ENCODE peak calls at places on chromosomes 5 and 9, in nine cellular contexts. One of them, this sample, is unnamed.

GRCh38 chr5:99061711-99062110 is 132.9 kb upstream of the CHD1 start:
- DNase-seq in cardiac fibroblast: peak
- DNase-seq in mucosa of descending colon: no peak
- DNase-seq in hepatocyte: no peak
- DNase-seq in mesothelial cell of epicardium: no peak
- DNase-seq in astrocyte of the cerebellum: peak
- DNase-seq in CD8-positive, alpha-beta T cell: no peak
- DNase-seq in stomach: no peak
- DNase-seq in esophagus squamous epithelium: no peak
- DNase-seq in this sample: no peak

GRCh38 chr9:72586388-72587160 is 65.2 kb downstream of the TMC1 start:
- DNase-seq in mucosa of descending colon: no peak
- DNase-seq in mesothelial cell of epicardium: no peak
- DNase-seq in cardiac fibroblast: peak
- DNase-seq in CD8-positive, alpha-beta T cell: peak
- DNase-seq in stomach: no peak
- DNase-seq in astrocyte of the cerebellum: peak
- DNase-seq in hepatocyte: peak
- DNase-seq in esophagus squamous epithelium: no peak
- DNase-seq in this sample: no peak

GRCh38 chr5:23026252-23027170 is 173.4 kb upstream of the CDH12 start:
- DNase-seq in CD8-positive, alpha-beta T cell: no peak
- DNase-seq in mucosa of descending colon: no peak
- DNase-seq in cardiac fibroblast: no peak
- DNase-seq in hepatocyte: no peak
- DNase-seq in esophagus squamous epithelium: no peak
- DNase-seq in stomach: no peak
- DNase-seq in mesothelial cell of epicardium: no peak
- DNase-seq in astrocyte of the cerebellum: no peak
- DNase-seq in this sample: no peak

GRCh38 chr5:2335727-2336515 is 415.6 kb downstream of the IRX2 start:
- DNase-seq in esophagus squamous epithelium: no peak
- DNase-seq in stomach: no peak
- DNase-seq in mucosa of descending colon: no peak
- DNase-seq in cardiac fibroblast: no peak
- DNase-seq in astrocyte of the cerebellum: no peak
- DNase-seq in mesothelial cell of epicardium: no peak
- DNase-seq in hepatocyte: no peak
- DNase-seq in CD8-positive, alpha-beta T cell: no peak
- DNase-seq in this sample: no peak

GRCh38 chr5:72612810-72613209 is 105.6 kb upstream of the ZNF366 start:
- DNase-seq in esophagus squamous epithelium: no peak
- DNase-seq in astrocyte of the cerebellum: no peak
- DNase-seq in stomach: no peak
- DNase-seq in CD8-positive, alpha-beta T cell: no peak
- DNase-seq in cardiac fibroblast: peak
- DNase-seq in mesothelial cell of epicardium: no peak
- DNase-seq in hepatocyte: no peak
- DNase-seq in mucosa of descending colon: no peak
- DNase-seq in this sample: no peak

GRCh38 chr9:132487351-132487791 is 77.4 kb downstream of the CFAP77 start:
- DNase-seq in mucosa of descending colon: no peak
- DNase-seq in CD8-positive, alpha-beta T cell: no peak
- DNase-seq in cardiac fibroblast: no peak
- DNase-seq in esophagus squamous epithelium: no peak
- DNase-seq in mesothelial cell of epicardium: no peak
- DNase-seq in hepatocyte: no peak
- DNase-seq in stomach: no peak
- DNase-seq in astrocyte of the cerebellum: no peak
- DNase-seq in this sample: no peak

GRCh38 chr5:79001471-79001870 is 16.4 kb upstream of the ARSB start:
- DNase-seq in mucosa of descending colon: no peak
- DNase-seq in mesothelial cell of epicardium: no peak
- DNase-seq in stomach: no peak
- DNase-seq in esophagus squamous epithelium: no peak
- DNase-seq in astrocyte of the cerebellum: no peak
- DNase-seq in cardiac fibroblast: peak
- DNase-seq in CD8-positive, alpha-beta T cell: no peak
- DNase-seq in hepatocyte: no peak
- DNase-seq in this sample: no peak

GRCh38 chr9:106450549-106450948 is 412.4 kb upstream of the ZNF462 start:
- DNase-seq in esophagus squamous epithelium: no peak
- DNase-seq in mucosa of descending colon: no peak
- DNase-seq in hepatocyte: no peak
- DNase-seq in astrocyte of the cerebellum: no peak
- DNase-seq in cardiac fibroblast: no peak
- DNase-seq in CD8-positive, alpha-beta T cell: no peak
- DNase-seq in stomach: no peak
- DNase-seq in mesothelial cell of epicardium: no peak
- DNase-seq in this sample: no peak

GRCh38 chr5:159669559-159669958 is 246.7 kb upstream of the ADRA1B start:
- DNase-seq in CD8-positive, alpha-beta T cell: no peak
- DNase-seq in hepatocyte: no peak
- DNase-seq in stomach: no peak
- DNase-seq in astrocyte of the cerebellum: no peak
- DNase-seq in mucosa of descending colon: no peak
- DNase-seq in cardiac fibroblast: peak
- DNase-seq in mesothelial cell of epicardium: no peak
- DNase-seq in esophagus squamous epithelium: no peak
- DNase-seq in this sample: no peak

GRCh38 chr9:91164724-91165520 is 196.8 kb downstream of the AUH start:
- DNase-seq in esophagus squamous epithelium: peak
- DNase-seq in astrocyte of the cerebellum: peak
- DNase-seq in stomach: peak
- DNase-seq in cardiac fibroblast: peak
- DNase-seq in hepatocyte: peak
- DNase-seq in mesothelial cell of epicardium: no peak
- DNase-seq in CD8-positive, alpha-beta T cell: peak
- DNase-seq in mucosa of descending colon: peak
- DNase-seq in this sample: peak

GRCh38 chr5:122463221-122463620 is 151.2 kb downstream of the SNCAIP start:
- DNase-seq in mesothelial cell of epicardium: no peak
- DNase-seq in esophagus squamous epithelium: no peak
- DNase-seq in CD8-positive, alpha-beta T cell: no peak
- DNase-seq in cardiac fibroblast: no peak
- DNase-seq in mucosa of descending colon: no peak
- DNase-seq in hepatocyte: no peak
- DNase-seq in astrocyte of the cerebellum: peak
- DNase-seq in stomach: no peak
- DNase-seq in this sample: no peak

GRCh38 chr9:2863831-2864230 is 19.9 kb upstream of the PUM3 start:
- DNase-seq in mucosa of descending colon: no peak
- DNase-seq in cardiac fibroblast: no peak
- DNase-seq in CD8-positive, alpha-beta T cell: no peak
- DNase-seq in esophagus squamous epithelium: no peak
- DNase-seq in astrocyte of the cerebellum: no peak
- DNase-seq in stomach: no peak
- DNase-seq in hepatocyte: no peak
- DNase-seq in mesothelial cell of epicardium: no peak
- DNase-seq in this sample: no peak

GRCh38 chr9:34463098-34463900 is 4.7 kb downstream of the DNAI1 start:
- DNase-seq in cardiac fibroblast: peak
- DNase-seq in astrocyte of the cerebellum: no peak
- DNase-seq in mucosa of descending colon: no peak
- DNase-seq in stomach: no peak
- DNase-seq in hepatocyte: no peak
- DNase-seq in CD8-positive, alpha-beta T cell: no peak
- DNase-seq in mesothelial cell of epicardium: no peak
- DNase-seq in esophagus squamous epithelium: no peak
- DNase-seq in this sample: no peak

GRCh38 chr5:150065346-150065745 is 21.0 kb downstream of the CSF1R start:
- DNase-seq in mesothelial cell of epicardium: no peak
- DNase-seq in CD8-positive, alpha-beta T cell: no peak
- DNase-seq in mucosa of descending colon: no peak
- DNase-seq in stomach: no peak
- DNase-seq in hepatocyte: no peak
- DNase-seq in cardiac fibroblast: peak
- DNase-seq in astrocyte of the cerebellum: peak
- DNase-seq in esophagus squamous epithelium: no peak
- DNase-seq in this sample: no peak

GRCh38 chr9:112945620-112946208 is 55.0 kb upstream of the SLC46A2 start:
- DNase-seq in mucosa of descending colon: peak
- DNase-seq in CD8-positive, alpha-beta T cell: no peak
- DNase-seq in astrocyte of the cerebellum: no peak
- DNase-seq in cardiac fibroblast: no peak
- DNase-seq in esophagus squamous epithelium: no peak
- DNase-seq in hepatocyte: no peak
- DNase-seq in mesothelial cell of epicardium: no peak
- DNase-seq in stomach: no peak
- DNase-seq in this sample: no peak
- TF ChIP-seq CTCF in mucosa of descending colon: no peak
- TF ChIP-seq CTCF in CD8-positive, alpha-beta T cell: no peak
- TF ChIP-seq CTCF in astrocyte of the cerebellum: no peak
- TF ChIP-seq CTCF in cardiac fibroblast: peak
- TF ChIP-seq CTCF in esophagus squamous epithelium: no peak
- TF ChIP-seq CTCF in hepatocyte: no peak
- TF ChIP-seq CTCF in mesothelial cell of epicardium: no peak
- TF ChIP-seq CTCF in stomach: no peak
- TF ChIP-seq CTCF in this sample: no peak

GRCh38 chr9:83204047-83204446 is 141.1 kb upstream of the RASEF start:
- DNase-seq in mesothelial cell of epicardium: no peak
- DNase-seq in cardiac fibroblast: no peak
- DNase-seq in stomach: no peak
- DNase-seq in hepatocyte: no peak
- DNase-seq in mucosa of descending colon: no peak
- DNase-seq in CD8-positive, alpha-beta T cell: no peak
- DNase-seq in esophagus squamous epithelium: no peak
- DNase-seq in astrocyte of the cerebellum: no peak
- DNase-seq in this sample: no peak
- TF ChIP-seq CTCF in mesothelial cell of epicardium: no peak
- TF ChIP-seq CTCF in cardiac fibroblast: no peak
- TF ChIP-seq CTCF in stomach: peak
- TF ChIP-seq CTCF in hepatocyte: peak
- TF ChIP-seq CTCF in mucosa of descending colon: no peak
- TF ChIP-seq CTCF in CD8-positive, alpha-beta T cell: no peak
- TF ChIP-seq CTCF in esophagus squamous epithelium: no peak
- TF ChIP-seq CTCF in astrocyte of the cerebellum: peak
- TF ChIP-seq CTCF in this sample: no peak

GRCh38 chr5:180848265-180848664 is 12.8 kb downstream of the ZFP62 start:
- DNase-seq in cardiac fibroblast: no peak
- DNase-seq in mesothelial cell of epicardium: no peak
- DNase-seq in esophagus squamous epithelium: no peak
- DNase-seq in stomach: no peak
- DNase-seq in CD8-positive, alpha-beta T cell: no peak
- DNase-seq in hepatocyte: no peak
- DNase-seq in mucosa of descending colon: no peak
- DNase-seq in astrocyte of the cerebellum: no peak
- DNase-seq in this sample: no peak

GRCh38 chr5:180850434-180851078 is 10.5 kb downstream of the ZFP62 start:
- DNase-seq in stomach: no peak
- DNase-seq in mucosa of descending colon: no peak
- DNase-seq in astrocyte of the cerebellum: no peak
- DNase-seq in hepatocyte: no peak
- DNase-seq in CD8-positive, alpha-beta T cell: no peak
- DNase-seq in cardiac fibroblast: no peak
- DNase-seq in esophagus squamous epithelium: no peak
- DNase-seq in mesothelial cell of epicardium: no peak
- DNase-seq in this sample: no peak

GRCh38 chr5:180849827-180850226 is 11.2 kb downstream of the ZFP62 start:
- DNase-seq in esophagus squamous epithelium: no peak
- DNase-seq in astrocyte of the cerebellum: no peak
- DNase-seq in mesothelial cell of epicardium: no peak
- DNase-seq in cardiac fibroblast: no peak
- DNase-seq in stomach: no peak
- DNase-seq in mucosa of descending colon: no peak
- DNase-seq in CD8-positive, alpha-beta T cell: no peak
- DNase-seq in hepatocyte: no peak
- DNase-seq in this sample: no peak

GRCh38 chr5:180847053-180847452 is 14.0 kb downstream of the ZFP62 start:
- DNase-seq in esophagus squamous epithelium: no peak
- DNase-seq in hepatocyte: no peak
- DNase-seq in stomach: no peak
- DNase-seq in mucosa of descending colon: no peak
- DNase-seq in astrocyte of the cerebellum: no peak
- DNase-seq in mesothelial cell of epicardium: no peak
- DNase-seq in CD8-positive, alpha-beta T cell: no peak
- DNase-seq in cardiac fibroblast: no peak
- DNase-seq in this sample: no peak

DNA sequence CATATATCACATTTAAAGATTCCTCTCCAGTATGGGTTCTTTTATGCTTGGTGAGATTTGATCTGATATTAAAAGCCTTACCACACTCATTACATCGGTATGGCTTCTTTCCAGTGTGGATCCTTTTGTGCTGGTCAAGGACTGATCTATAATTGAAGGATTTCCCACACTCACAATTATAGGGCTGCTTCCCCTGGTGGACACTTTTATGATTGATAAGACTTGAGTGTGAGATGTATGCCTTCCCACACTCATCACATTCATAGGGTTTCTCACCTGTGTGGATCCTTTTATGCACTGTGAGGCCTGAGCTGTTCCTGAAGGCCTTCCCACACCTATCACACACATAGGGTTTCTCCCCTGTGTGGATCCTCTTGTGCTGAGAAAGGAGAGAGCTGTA is 12.2 kb downstream of the ZFP62 start:
- DNase-seq in mesothelial cell of epicardium: no peak
- DNase-seq in hepatocyte: no peak
- DNase-seq in esophagus squamous epithelium: no peak
- DNase-seq in stomach: no peak
- DNase-seq in mucosa of descending colon: no peak
- DNase-seq in CD8-positive, alpha-beta T cell: no peak
- DNase-seq in cardiac fibroblast: no peak
- DNase-seq in astrocyte of the cerebellum: no peak
- DNase-seq in this sample: no peak
- TF ChIP-seq CTCF in mesothelial cell of epicardium: no peak
- TF ChIP-seq CTCF in hepatocyte: no peak
- TF ChIP-seq CTCF in esophagus squamous epithelium: no peak
- TF ChIP-seq CTCF in stomach: no peak
- TF ChIP-seq CTCF in mucosa of descending colon: no peak
- TF ChIP-seq CTCF in CD8-positive, alpha-beta T cell: no peak
- TF ChIP-seq CTCF in cardiac fibroblast: no peak
- TF ChIP-seq CTCF in astrocyte of the cerebellum: no peak
- TF ChIP-seq CTCF in this sample: no peak

DNA sequence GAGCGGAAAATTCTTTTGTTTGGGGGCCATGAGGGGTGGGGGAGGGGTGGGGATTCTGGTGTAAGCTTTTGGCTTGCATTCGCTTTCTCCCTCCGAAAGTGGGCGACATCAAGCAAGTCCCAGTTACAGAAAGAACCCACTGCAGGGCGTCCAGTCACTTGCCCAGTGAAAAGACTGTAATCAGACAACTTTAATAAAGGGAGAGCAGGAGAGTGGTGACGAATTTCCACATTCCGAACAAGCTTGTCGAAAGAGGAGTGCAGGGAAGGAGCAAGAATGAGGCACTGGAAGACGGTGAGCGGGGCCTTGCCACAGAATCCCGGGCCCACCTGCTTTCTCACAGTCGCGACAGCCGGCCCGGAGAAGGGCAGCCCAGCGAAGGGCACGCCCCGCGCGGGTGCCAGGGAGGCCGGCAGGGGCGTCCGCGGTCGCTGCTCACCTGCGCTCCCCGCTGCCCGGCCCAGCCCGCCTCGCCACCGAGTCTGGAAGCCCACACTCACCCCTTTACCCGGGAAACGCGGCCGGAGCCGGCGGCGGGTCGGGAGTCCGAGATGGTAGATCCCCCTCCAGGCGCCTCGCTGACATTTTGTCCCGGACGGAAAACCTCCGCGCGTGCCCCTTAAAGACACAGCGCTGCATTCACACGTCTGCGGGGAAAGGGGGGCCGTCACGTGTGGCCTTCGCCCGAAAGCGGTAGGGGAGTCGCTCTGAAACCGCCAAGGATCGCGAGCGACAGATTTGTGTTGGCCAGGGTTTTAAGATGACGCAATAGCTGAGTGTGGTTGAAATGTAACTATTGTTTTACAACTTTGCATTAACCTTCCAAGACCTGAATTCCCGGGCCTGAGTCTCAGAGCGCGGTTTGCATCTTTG is at the start of gene ZBED3:
- DNase-seq in hepatocyte: peak
- DNase-seq in CD8-positive, alpha-beta T cell: peak
- DNase-seq in cardiac fibroblast: peak
- DNase-seq in esophagus squamous epithelium: no peak
- DNase-seq in mesothelial cell of epicardium: peak
- DNase-seq in mucosa of descending colon: peak
- DNase-seq in astrocyte of the cerebellum: peak
- DNase-seq in stomach: peak
- DNase-seq in this sample: peak
- TF ChIP-seq CTCF in hepatocyte: peak
- TF ChIP-seq CTCF in CD8-positive, alpha-beta T cell: peak
- TF ChIP-seq CTCF in cardiac fibroblast: no peak
- TF ChIP-seq CTCF in esophagus squamous epithelium: no peak
- TF ChIP-seq CTCF in mesothelial cell of epicardium: no peak
- TF ChIP-seq CTCF in mucosa of descending colon: no peak
- TF ChIP-seq CTCF in astrocyte of the cerebellum: no peak
- TF ChIP-seq CTCF in stomach: no peak
- TF ChIP-seq CTCF in this sample: no peak

This sample was measured in GM20000.